ENCODE peak calls at places on chromosomes 12 and 14, in seven cellular contexts. P, Y, C, U, D, T and O are unnamed samples.

GRCh38 chr14:97713023-97713422 is 915.8 kb downstream of the VRK1 start:
- DNase-seq in Y (no peak), C (peak), P (no peak), T (no peak), U (no peak), D (no peak), O (no peak)

GRCh38 chr12:59780605-59781135 is 184.8 kb downstream of the SLC16A7 start:
- DNase-seq in T (no peak), C (peak), U (peak), P (no peak), Y (peak), D (peak), O (peak)

GRCh38 chr12:111443086-111443485 is 37.4 kb downstream of the SH2B3 start:
- DNase-seq in Y (no peak), D (no peak), C (no peak), U (no peak), P (no peak), T (no peak), O (no peak)

GRCh38 chr12:68521321-68521839 is 89.3 kb upstream of the RAP1B start:
- DNase-seq in T (no peak), U (peak), Y (no peak), C (peak), D (no peak), P (no peak), O (no peak)

GRCh38 chr12:72974954-72975555 is 702.9 kb downstream of the TRHDE start:
- DNase-seq in P (no peak), Y (peak), C (no peak), T (no peak), D (no peak), U (no peak), O (no peak)

GRCh38 chr14:105013150-105013787 is 7.6 kb downstream of the CDCA4 start:
- DNase-seq in C (no peak), T (no peak), D (no peak), P (no peak), Y (no peak), U (no peak), O (no peak)

GRCh38 chr14:37588956-37589737 is 5.9 kb downstream of the FOXA1 start:
- DNase-seq in C (peak), D (no peak), U (no peak), P (no peak), Y (no peak), T (no peak), O (no peak)

GRCh38 chr12:68113644-68114043 is 45.9 kb downstream of the IFNG start:
- DNase-seq in U (no peak), T (no peak), Y (peak), D (no peak), C (peak), P (no peak), O (no peak)

GRCh38 chr12:89349814-89350213 is 2.5 kb downstream of the DUSP6 start:
- DNase-seq in Y (peak), U (no peak), D (no peak), T (no peak), P (no peak), C (no peak), O (peak)

GRCh38 chr12:102299731-102300130 is 102.1 kb upstream of the PMCH start:
- DNase-seq in U (no peak), T (no peak), C (no peak), Y (no peak), D (no peak), P (no peak), O (no peak)

GRCh38 chr12:131607658-131608447 is 103.0 kb upstream of the SFSWAP start:
- DNase-seq in D (no peak), C (no peak), Y (no peak), P (no peak), U (no peak), T (no peak), O (no peak)

GRCh38 chr14:78567343-78567742 is 397.2 kb downstream of the NRXN3 start:
- DNase-seq in Y (no peak), U (no peak), T (no peak), P (no peak), C (no peak), D (no peak), O (no peak)